ENCODE peak calls at places on chromosomes 11 and 22, in five cellular contexts. W is sigmoid colon, J is neural progenitor cell, U is thoracic aorta, C is lower lobe of right lung. X is an unnamed sample.

GRCh38 chr22:34115722-34116121 is 195.4 kb upstream of the LARGE1 start:
- DNase-seq in W (no peak), J (no peak), U (no peak), C (no peak), X (no peak)

GRCh38 chr11:102144357-102145342 is 34.4 kb downstream of the YAP1 start:
- DNase-seq in W (no peak), J (peak; percentile 15), U (no peak), C (no peak), X (no peak)

GRCh38 chr11:72951815-72952340 is 137.7 kb downstream of the ATG16L2 start:
- DNase-seq in W (no peak), J (no peak), U (no peak), C (no peak), X (no peak)

GRCh38 chr11:58061813-58062212 is 31.1 kb downstream of the OR6Q1 start:
- DNase-seq in W (no peak), J (no peak), U (no peak), C (no peak), X (peak; percentile 12)

GRCh38 chr11:72394456-72394855 is 39.9 kb downstream of the CLPB start:
- DNase-seq in W (no peak), J (no peak), U (no peak), C (no peak), X (no peak)

GRCh38 chr22:18056161-18056666 is 21.6 kb upstream of the PEX26 start:
- DNase-seq in W (no peak), J (no peak), U (no peak), C (no peak), X (no peak)

GRCh38 chr22:32644252-32645100 is 157.0 kb upstream of the TIMP3 start:
- DNase-seq in W (peak; percentile 83), J (no peak), U (no peak), C (peak; percentile 73), X (no peak)

GRCh38 chr11:32448232-32448631 is 12.9 kb upstream of the WT1 start:
- DNase-seq in W (no peak), J (peak; percentile 74), U (no peak), C (no peak), X (no peak)

GRCh38 chr11:64356498-64357411 is 2.2 kb upstream of the RPS6KA4 start:
- DNase-seq in W (no peak), J (peak; percentile 86), U (no peak), C (no peak), X (no peak)

GRCh38 chr11:121348220-121348875 is 55.8 kb downstream of the SC5D start:
- DNase-seq in W (no peak), J (no peak), U (no peak), C (no peak), X (no peak)

GRCh38 chr11:117005758-117006157 is 92.5 kb downstream of the SIK3 start:
- DNase-seq in W (no peak), J (no peak), U (no peak), C (no peak), X (no peak)

GRCh38 chr11:15278129-15278528 is 163.4 kb downstream of the INSC start:
- DNase-seq in W (no peak), J (no peak), U (no peak), C (no peak), X (no peak)

GRCh38 chr11:41383768-41384167 is 75.7 kb downstream of the LRRC4C start:
- DNase-seq in W (no peak), J (no peak), U (no peak), C (no peak), X (no peak)

GRCh38 chr11:112162761-112163669 is 879 bp downstream of the IL18 start:
- DNase-seq in W (no peak), J (no peak), U (no peak), C (no peak), X (no peak)

GRCh38 chr11:85918910-85919794 is 64.0 kb downstream of the CCDC83 start:
- DNase-seq in W (no peak), J (peak; percentile 7), U (no peak), C (no peak), X (no peak)

GRCh38 chr11:70541176-70541575 is 142.8 kb downstream of the CTTN start:
- DNase-seq in W (no peak), J (no peak), U (no peak), C (peak; percentile 29), X (no peak)

GRCh38 chr11:33718441-33718840 is 17.8 kb downstream of the CD59 start:
- DNase-seq in W (no peak), J (no peak), U (no peak), C (no peak), X (no peak)

GRCh38 chr11:95299078-95299611 is 68.1 kb upstream of the SESN3 start:
- DNase-seq in W (no peak), J (no peak), U (no peak), C (no peak), X (peak; percentile 54)

GRCh38 chr22:26170112-26170492 is 840 bp downstream of the SEZ6L start:
- DNase-seq in W (no peak), J (peak; percentile 21), U (no peak), C (no peak), X (no peak)

GRCh38 chr11:106456651-106457050 is 379.2 kb downstream of the AASDHPPT start:
- DNase-seq in W (no peak), J (no peak), U (no peak), C (no peak), X (no peak)

GRCh38 chr11:31240340-31240904 is 129.1 kb downstream of the DCDC1 start:
- DNase-seq in W (no peak), J (peak; percentile 80), U (no peak), C (no peak), X (peak; percentile 62)

GRCh38 chr11:102791271-102792036 is 6.5 kb downstream of the MMP1 start:
- DNase-seq in W (no peak), J (no peak), U (no peak), C (no peak), X (no peak)

GRCh38 chr11:111123463-111124398 is 121.8 kb upstream of the POU2AF2 start:
- DNase-seq in W (no peak), J (no peak), U (no peak), C (no peak), X (no peak)

GRCh38 chr11:68525930-68526329 is 65.4 kb downstream of the PPP6R3 start:
- DNase-seq in W (no peak), J (no peak), U (no peak), C (no peak), X (peak; percentile 54)

GRCh38 chr22:24843048-24843447 is 37.0 kb downstream of the SGSM1 start:
- DNase-seq in W (peak; percentile 24), J (peak; percentile 27), U (no peak), C (no peak), X (no peak)

GRCh38 chr11:125943661-125944349 is 2.0 kb upstream of the VSIG10L2 start:
- DNase-seq in W (no peak), J (no peak), U (no peak), C (no peak), X (no peak)

GRCh38 chr11:77883775-77884174 is 62.8 kb downstream of the AAMDC start:
- DNase-seq in W (no peak), J (no peak), U (no peak), C (no peak), X (no peak)

GRCh38 chr22:25760848-25761595 is 19.0 kb downstream of the MYO18B start:
- DNase-seq in W (no peak), J (no peak), U (no peak), C (no peak), X (no peak)

GRCh38 chr11:65928667-65929066 is 9.4 kb downstream of the DRAP1 start:
- DNase-seq in W (no peak), J (no peak), U (no peak), C (no peak), X (no peak)
- H3K4me3 ChIP-seq in W (no peak overlapping the region), J (no peak overlapping the region), U (no peak overlapping the region), C (peak overlapping the region; percentile 32), X (no peak overlapping the region)

GRCh38 chr11:3165916-3166267 is 782 bp upstream of the OSBPL5 start:
- DNase-seq in W (no peak), J (no peak), U (no peak), C (peak; percentile 44), X (no peak)
- H3K4me3 ChIP-seq in W (no peak overlapping the region), J (no peak overlapping the region), U (peak overlapping the region; percentile 88), C (no peak overlapping the region), X (no peak overlapping the region)

DNA sequence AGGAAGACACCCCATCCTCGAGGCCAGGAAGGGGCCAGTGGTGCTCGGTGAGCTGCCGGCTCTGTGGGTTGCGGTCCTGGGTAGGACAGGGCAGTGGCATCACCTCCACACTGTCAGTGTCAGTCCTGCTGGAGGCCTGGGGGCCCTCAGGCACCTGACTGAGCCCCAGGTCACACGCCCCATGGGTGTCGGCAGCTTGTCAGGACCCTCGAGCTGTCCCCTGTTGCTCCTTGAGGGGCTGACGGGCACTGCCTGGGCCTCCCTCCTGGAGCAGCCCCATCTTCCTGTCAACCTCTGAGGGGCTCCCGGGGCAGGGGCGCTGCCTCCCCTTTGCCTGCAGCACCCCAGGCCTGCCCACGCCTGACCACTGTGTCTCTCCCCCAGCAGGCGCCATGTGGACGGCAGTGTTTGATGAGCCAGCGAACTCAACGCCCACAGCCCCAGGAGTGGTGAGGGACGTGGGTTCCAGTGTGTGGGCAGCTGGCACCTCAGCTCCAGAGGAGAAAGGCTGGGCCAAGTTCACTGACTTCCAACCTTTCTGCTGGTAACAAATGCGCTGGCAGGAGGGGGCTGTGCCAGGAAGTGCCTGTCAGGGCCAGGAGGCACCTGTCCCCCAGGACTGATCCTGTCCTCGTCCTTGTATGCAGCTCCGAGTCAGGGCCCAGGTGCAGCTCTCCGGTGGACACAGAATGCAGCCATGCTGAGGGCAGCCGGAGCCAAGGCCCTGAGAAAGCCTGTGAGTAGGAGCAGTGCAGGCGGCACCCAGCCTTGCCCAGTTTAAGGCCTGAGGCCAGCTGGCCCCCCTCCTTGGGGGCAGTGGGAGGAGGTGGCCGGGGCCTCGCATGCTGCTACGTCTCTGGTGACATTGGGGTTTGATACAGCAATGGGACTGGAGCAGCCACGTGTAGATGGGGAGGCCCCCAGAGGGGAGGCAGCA is 35.3 kb downstream of the SBF1 start:
- DNase-seq in W (no peak), J (no peak), U (no peak), C (peak; percentile 38), X (no peak)
- H3K4me3 ChIP-seq in W (no peak overlapping the region), J (no peak overlapping the region), U (no peak overlapping the region), C (no peak overlapping the region), X (no peak overlapping the region)

GRCh38 chr22:49657275-49657973 is 170.2 kb downstream of the BRD1 start:
- DNase-seq in W (peak; percentile 81), J (no peak), U (no peak), C (peak; percentile 84), X (no peak)

GRCh38 chr22:49657974-49658550 is 169.6 kb downstream of the BRD1 start:
- DNase-seq in W (peak; percentile 58), J (no peak), U (no peak), C (peak; percentile 25), X (no peak)

GRCh38 chr22:49658902-49659280 is 168.8 kb downstream of the BRD1 start:
- DNase-seq in W (no peak), J (no peak), U (no peak), C (peak; percentile 13), X (no peak)

GRCh38 chr22:49656291-49656851 is 171.3 kb downstream of the BRD1 start:
- DNase-seq in W (no peak), J (no peak), U (no peak), C (peak; percentile 45), X (no peak)

DNA sequence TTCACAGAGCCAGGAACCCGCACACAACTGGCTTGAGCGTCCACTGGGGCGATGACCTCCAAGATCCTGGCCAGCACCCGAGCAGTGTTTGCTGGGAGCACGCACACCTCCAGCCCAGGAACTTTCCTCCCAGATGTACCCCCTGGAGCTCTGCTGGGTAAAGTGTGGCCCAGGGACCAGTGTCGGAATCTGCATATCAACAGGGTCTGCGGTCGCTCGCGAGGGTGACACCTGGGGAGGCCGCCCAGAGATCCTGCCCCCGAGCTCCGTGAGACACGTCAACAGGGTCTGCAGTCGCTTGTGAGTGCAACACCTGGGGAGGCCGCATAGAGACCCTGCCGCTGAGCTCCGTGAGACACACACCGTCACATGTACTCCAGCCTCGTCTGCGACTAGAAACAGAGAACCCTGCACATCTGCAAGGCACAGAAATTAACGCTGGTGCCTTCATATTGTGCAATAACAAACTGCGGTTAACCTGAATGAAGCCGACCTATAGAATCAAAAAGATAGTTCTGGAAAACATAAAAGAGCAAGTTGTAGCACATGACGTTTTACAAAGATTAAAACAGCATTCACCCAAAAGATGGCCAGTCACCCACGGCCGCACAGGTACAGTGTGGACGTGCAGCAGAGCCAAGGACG is 172.4 kb downstream of the BRD1 start:
- DNase-seq in W (no peak), J (no peak), U (no peak), C (peak; percentile 30), X (no peak)
- H3K4me3 ChIP-seq in W (no peak overlapping the region), J (no peak overlapping the region), U (no peak overlapping the region), C (peak overlapping the region; percentile 72), X (no peak overlapping the region)